ENCODE peak calls at places on chromosome 15, in seven cellular contexts. A is endothelial cell, R is transverse colon, F is RWPE1, B is tibial artery, I is nephron progenitor cell, W is stomach. J is an unnamed sample.

GRCh38 chr15:90716317-90716975 is 700 bp upstream of the BLM start:
- DNase-seq in F (peak; percentile 16), I (no peak), B (no peak), W (no peak), R (no peak), A (no peak), J (no peak)

GRCh38 chr15:67551207-67551743 is 8.8 kb downstream of the MAP2K5 start:
- DNase-seq in A (no peak), F (no peak), W (no peak), I (no peak), R (no peak), B (no peak), J (no peak)

GRCh38 chr15:34470091-34470490 is 32.5 kb upstream of the GOLGA8A start:
- DNase-seq in W (no peak), A (no peak), B (no peak), F (no peak), I (no peak), R (no peak), J (no peak)

GRCh38 chr15:101014276-101014675 is 95.1 kb downstream of the LRRK1 start:
- DNase-seq in A (no peak), F (no peak), I (no peak), B (no peak), R (peak; percentile 5), W (no peak), J (no peak)

GRCh38 chr15:74482661-74483060 is 21.7 kb upstream of the UBL7 start:
- DNase-seq in B (no peak), I (no peak), F (no peak), A (peak; percentile 12), W (no peak), R (no peak), J (no peak)

GRCh38 chr15:29672923-29673809 is 149.1 kb downstream of the TJP1 start:
- DNase-seq in F (no peak), I (no peak), R (no peak), W (no peak), A (no peak), B (no peak), J (no peak)

GRCh38 chr15:68300115-68300940 is 22.8 kb downstream of the FEM1B start:
- DNase-seq in R (peak; percentile 56), I (no peak), W (no peak), F (no peak), A (no peak), B (no peak), J (no peak)

GRCh38 chr15:70501121-70501727 is 262.1 kb downstream of the UACA start:
- DNase-seq in W (no peak), A (no peak), I (no peak), B (no peak), R (no peak), F (no peak), J (no peak)

GRCh38 chr15:93366387-93367100 is 277.5 kb upstream of the RGMA start:
- DNase-seq in B (no peak), W (no peak), F (no peak), R (no peak), A (no peak), I (no peak), J (no peak)

GRCh38 chr15:41490355-41490754 is 3.3 kb upstream of the ITPKA start:
- DNase-seq in A (no peak), B (no peak), I (no peak), F (peak; percentile 94), W (no peak), R (no peak), J (no peak)

GRCh38 chr15:80591471-80591870 is 103.6 kb upstream of the ABHD17C start:
- DNase-seq in R (no peak), F (no peak), I (no peak), W (no peak), A (no peak), B (no peak), J (no peak)
- TF ChIP-seq CTCF in R (no peak), F (no peak), I (no peak), W (no peak), A (no peak), B (no peak), J (no peak)

GRCh38 chr15:85959573-85959972 is 120.1 kb upstream of the AGBL1 start:
- DNase-seq in A (no peak), B (no peak), W (no peak), F (no peak), R (no peak), I (no peak), J (no peak)

GRCh38 chr15:85964471-85964870 is 115.2 kb upstream of the AGBL1 start:
- DNase-seq in I (no peak), A (no peak), W (no peak), B (no peak), R (no peak), F (no peak), J (no peak)

GRCh38 chr15:85963262-85963760 is 116.4 kb upstream of the AGBL1 start:
- DNase-seq in B (no peak), A (no peak), F (no peak), I (no peak), W (no peak), R (no peak), J (no peak)

GRCh38 chr15:85956515-85957275 is 123.0 kb upstream of the AGBL1 start:
- DNase-seq in R (no peak), B (no peak), W (no peak), A (no peak), I (no peak), F (no peak), J (no peak)

GRCh38 chr15:85960381-85960780 is 119.3 kb upstream of the AGBL1 start:
- DNase-seq in W (no peak), B (no peak), F (no peak), I (no peak), A (no peak), R (no peak), J (no peak)
- TF ChIP-seq CTCF in W (no peak), B (no peak), F (no peak), I (no peak), A (no peak), R (no peak), J (no peak)

GRCh38 chr15:89662893-89663673 is 7.8 kb upstream of the KIF7 start:
- DNase-seq in W (peak; percentile 66), R (peak; percentile 87), I (no peak), B (peak; percentile 67), A (peak; percentile 32), F (peak; percentile 91), J (no peak)
- TF ChIP-seq CTCF in W (no peak), R (no peak), I (no peak), B (no peak), A (no peak), F (no peak), J (no peak)

GRCh38 chr15:80660114-80660513 is 35.0 kb upstream of the ABHD17C start:
- DNase-seq in F (peak; percentile 46), W (peak; percentile 39), B (no peak), I (peak; percentile 35), R (peak; percentile 51), A (peak; percentile 55), J (peak; percentile 40)
- TF ChIP-seq CTCF in F (peak; percentile 24), W (no peak), B (peak; percentile 40), I (peak; percentile 50), R (peak; percentile 51), A (peak; percentile 29), J (peak; percentile 33)

J was measured in glutamatergic neuron.